ENCODE peak calls at places on chromosomes 11 and 22, in six cellular contexts. One of them, this sample, is unnamed.

GRCh38 chr11:120819003-120819402 is 204.9 kb upstream of the TBCEL start:
- DNase-seq in NCI-H2171 treated with DMSO at 0.1 percent for 48 hours: no peak
- DNase-seq in PC-9: no peak
- DNase-seq in left ventricle myocardium inferior: no peak
- DNase-seq in glutamatergic neuron: no peak
- DNase-seq in naive B cell: no peak
- DNase-seq in this sample: no peak

GRCh38 chr11:126146454-126147192 is 64.8 kb downstream of the RPUSD4 start:
- DNase-seq in NCI-H2171 treated with DMSO at 0.1 percent for 48 hours: peak
- DNase-seq in left ventricle myocardium inferior: no peak
- DNase-seq in naive B cell: no peak
- DNase-seq in PC-9: no peak
- DNase-seq in glutamatergic neuron: no peak
- DNase-seq in this sample: no peak

GRCh38 chr11:35553831-35554230 is 28.4 kb upstream of the PAMR1 start:
- DNase-seq in glutamatergic neuron: no peak
- DNase-seq in naive B cell: no peak
- DNase-seq in NCI-H2171 treated with DMSO at 0.1 percent for 48 hours: no peak
- DNase-seq in PC-9: peak
- DNase-seq in left ventricle myocardium inferior: no peak
- DNase-seq in this sample: no peak

GRCh38 chr22:48489551-48490512 is 1337.8 kb downstream of the BRD1 start:
- DNase-seq in naive B cell: no peak
- DNase-seq in PC-9: no peak
- DNase-seq in left ventricle myocardium inferior: no peak
- DNase-seq in NCI-H2171 treated with DMSO at 0.1 percent for 48 hours: no peak
- DNase-seq in glutamatergic neuron: peak
- DNase-seq in this sample: no peak

GRCh38 chr11:26537341-26537740 is 34.7 kb downstream of the MUC15 start:
- DNase-seq in left ventricle myocardium inferior: no peak
- DNase-seq in naive B cell: no peak
- DNase-seq in NCI-H2171 treated with DMSO at 0.1 percent for 48 hours: no peak
- DNase-seq in PC-9: no peak
- DNase-seq in glutamatergic neuron: no peak
- DNase-seq in this sample: no peak

GRCh38 chr11:61496602-61497400 is 11.7 kb upstream of the LRRC10B start:
- DNase-seq in glutamatergic neuron: no peak
- DNase-seq in PC-9: no peak
- DNase-seq in naive B cell: no peak
- DNase-seq in NCI-H2171 treated with DMSO at 0.1 percent for 48 hours: peak
- DNase-seq in left ventricle myocardium inferior: no peak
- DNase-seq in this sample: no peak

GRCh38 chr11:62217191-62217748 is 8.8 kb downstream of the SCGB2A1 start:
- DNase-seq in naive B cell: no peak
- DNase-seq in left ventricle myocardium inferior: no peak
- DNase-seq in NCI-H2171 treated with DMSO at 0.1 percent for 48 hours: peak
- DNase-seq in glutamatergic neuron: no peak
- DNase-seq in PC-9: no peak
- DNase-seq in this sample: peak

GRCh38 chr22:41915035-41915782 is at the start of gene SHISA8:
- DNase-seq in left ventricle myocardium inferior: peak
- DNase-seq in NCI-H2171 treated with DMSO at 0.1 percent for 48 hours: no peak
- DNase-seq in naive B cell: no peak
- DNase-seq in glutamatergic neuron: peak
- DNase-seq in PC-9: peak
- DNase-seq in this sample: peak

GRCh38 chr11:85664561-85665481 is at the start of gene CREBZF:
- DNase-seq in PC-9: peak
- DNase-seq in glutamatergic neuron: peak
- DNase-seq in left ventricle myocardium inferior: peak
- DNase-seq in naive B cell: peak
- DNase-seq in NCI-H2171 treated with DMSO at 0.1 percent for 48 hours: peak
- DNase-seq in this sample: peak

GRCh38 chr11:101390539-101390938 is 193.3 kb downstream of the TRPC6 start:
- DNase-seq in naive B cell: no peak
- DNase-seq in PC-9: no peak
- DNase-seq in glutamatergic neuron: no peak
- DNase-seq in NCI-H2171 treated with DMSO at 0.1 percent for 48 hours: no peak
- DNase-seq in left ventricle myocardium inferior: no peak
- DNase-seq in this sample: peak

GRCh38 chr11:118056806-118057205 is 20.1 kb upstream of the TMPRSS4 start:
- DNase-seq in naive B cell: no peak
- DNase-seq in PC-9: no peak
- DNase-seq in glutamatergic neuron: no peak
- DNase-seq in left ventricle myocardium inferior: no peak
- DNase-seq in NCI-H2171 treated with DMSO at 0.1 percent for 48 hours: no peak
- DNase-seq in this sample: no peak

GRCh38 chr22:48438791-48439559 is 1388.7 kb downstream of the BRD1 start:
- DNase-seq in NCI-H2171 treated with DMSO at 0.1 percent for 48 hours: no peak
- DNase-seq in naive B cell: no peak
- DNase-seq in PC-9: no peak
- DNase-seq in left ventricle myocardium inferior: no peak
- DNase-seq in glutamatergic neuron: no peak
- DNase-seq in this sample: no peak

GRCh38 chr11:30326114-30326783 is 3.3 kb downstream of the ARL14EP start:
- DNase-seq in NCI-H2171 treated with DMSO at 0.1 percent for 48 hours: no peak
- DNase-seq in left ventricle myocardium inferior: no peak
- DNase-seq in naive B cell: no peak
- DNase-seq in glutamatergic neuron: no peak
- DNase-seq in PC-9: no peak
- DNase-seq in this sample: no peak

GRCh38 chr11:80109031-80109430 is 668.2 kb upstream of the TENM4 start:
- DNase-seq in naive B cell: no peak
- DNase-seq in glutamatergic neuron: no peak
- DNase-seq in PC-9: no peak
- DNase-seq in left ventricle myocardium inferior: no peak
- DNase-seq in NCI-H2171 treated with DMSO at 0.1 percent for 48 hours: no peak
- DNase-seq in this sample: no peak

GRCh38 chr11:63489879-63490278 is 1.1 kb downstream of the PLAAT5 start:
- DNase-seq in PC-9: no peak
- DNase-seq in naive B cell: no peak
- DNase-seq in NCI-H2171 treated with DMSO at 0.1 percent for 48 hours: no peak
- DNase-seq in glutamatergic neuron: peak
- DNase-seq in left ventricle myocardium inferior: no peak
- DNase-seq in this sample: no peak

GRCh38 chr11:47121056-47121455 is 55.6 kb downstream of the ARFGAP2 start:
- DNase-seq in PC-9: no peak
- DNase-seq in NCI-H2171 treated with DMSO at 0.1 percent for 48 hours: no peak
- DNase-seq in glutamatergic neuron: no peak
- DNase-seq in naive B cell: no peak
- DNase-seq in left ventricle myocardium inferior: no peak
- DNase-seq in this sample: no peak

GRCh38 chr11:130403301-130403804 is 25.1 kb downstream of the ADAMTS8 start:
- DNase-seq in glutamatergic neuron: no peak
- DNase-seq in NCI-H2171 treated with DMSO at 0.1 percent for 48 hours: no peak
- DNase-seq in left ventricle myocardium inferior: peak
- DNase-seq in PC-9: peak
- DNase-seq in naive B cell: no peak
- DNase-seq in this sample: peak

GRCh38 chr11:112157274-112157766 is 6.6 kb downstream of the IL18 start:
- DNase-seq in NCI-H2171 treated with DMSO at 0.1 percent for 48 hours: no peak
- DNase-seq in naive B cell: no peak
- DNase-seq in PC-9: peak
- DNase-seq in glutamatergic neuron: no peak
- DNase-seq in left ventricle myocardium inferior: no peak
- DNase-seq in this sample: peak

GRCh38 chr11:6387811-6388599 is 2.3 kb upstream of the SMPD1 start:
- DNase-seq in NCI-H2171 treated with DMSO at 0.1 percent for 48 hours: no peak
- DNase-seq in PC-9: no peak
- DNase-seq in naive B cell: no peak
- DNase-seq in glutamatergic neuron: no peak
- DNase-seq in left ventricle myocardium inferior: no peak
- DNase-seq in this sample: peak

GRCh38 chr11:93952082-93952780 is 68.9 kb upstream of the HEPHL1 start:
- DNase-seq in left ventricle myocardium inferior: no peak
- DNase-seq in PC-9: no peak
- DNase-seq in naive B cell: no peak
- DNase-seq in NCI-H2171 treated with DMSO at 0.1 percent for 48 hours: no peak
- DNase-seq in glutamatergic neuron: no peak
- DNase-seq in this sample: no peak

GRCh38 chr11:113926273-113927183 is 21.9 kb downstream of the HTR3B start:
- DNase-seq in glutamatergic neuron: no peak
- DNase-seq in PC-9: no peak
- DNase-seq in naive B cell: no peak
- DNase-seq in NCI-H2171 treated with DMSO at 0.1 percent for 48 hours: no peak
- DNase-seq in left ventricle myocardium inferior: no peak
- DNase-seq in this sample: no peak

GRCh38 chr11:34243620-34244493 is 114.0 kb downstream of the ABTB2 start:
- DNase-seq in PC-9: peak
- DNase-seq in left ventricle myocardium inferior: no peak
- DNase-seq in glutamatergic neuron: no peak
- DNase-seq in NCI-H2171 treated with DMSO at 0.1 percent for 48 hours: no peak
- DNase-seq in naive B cell: no peak
- DNase-seq in this sample: peak